ENCODE peak calls at places on chromosomes 7 and 10, in six cellular contexts. One of them, this sample, is unnamed.

GRCh38 chr7:154789404-154789803 is 213.5 kb downstream of the PAXIP1 start:
- DNase-seq in AG09319: no peak
- DNase-seq in tibial artery: no peak
- DNase-seq in Calu3: no peak
- DNase-seq in HFFc6: no peak
- DNase-seq in GM10248: no peak
- DNase-seq in this sample: peak; percentile 51

GRCh38 chr10:69483988-69484387 is 32.7 kb downstream of the TSPAN15 start:
- DNase-seq in AG09319: no peak
- DNase-seq in tibial artery: no peak
- DNase-seq in Calu3: no peak
- DNase-seq in HFFc6: no peak
- DNase-seq in GM10248: no peak
- DNase-seq in this sample: no peak

GRCh38 chr10:70462349-70462984 is 16.1 kb upstream of the PALD1 start:
- DNase-seq in AG09319: no peak
- DNase-seq in tibial artery: peak; percentile 96
- DNase-seq in Calu3: peak; percentile 66
- DNase-seq in HFFc6: no peak
- DNase-seq in GM10248: no peak
- DNase-seq in this sample: no peak

GRCh38 chr7:105776068-105776790 is 100.2 kb downstream of the ATXN7L1 start:
- DNase-seq in AG09319: peak; percentile 99
- DNase-seq in tibial artery: peak; percentile 74
- DNase-seq in Calu3: peak; percentile 18
- DNase-seq in HFFc6: peak; percentile 100
- DNase-seq in GM10248: no peak
- DNase-seq in this sample: peak; percentile 57

GRCh38 chr7:107387077-107387476 is 82.8 kb upstream of the GPR22 start:
- DNase-seq in AG09319: no peak
- DNase-seq in tibial artery: peak; percentile 88
- DNase-seq in Calu3: no peak
- DNase-seq in HFFc6: peak; percentile 25
- DNase-seq in GM10248: no peak
- DNase-seq in this sample: peak; percentile 47

GRCh38 chr7:150755473-150756099 is 18.4 kb downstream of the GIMAP5 start:
- DNase-seq in AG09319: no peak
- DNase-seq in tibial artery: no peak
- DNase-seq in Calu3: no peak
- DNase-seq in HFFc6: no peak
- DNase-seq in GM10248: no peak
- DNase-seq in this sample: no peak

GRCh38 chr7:668958-669357 is 57.5 kb upstream of the DNAAF5 start:
- DNase-seq in AG09319: no peak
- DNase-seq in tibial artery: peak; percentile 19
- DNase-seq in Calu3: no peak
- DNase-seq in HFFc6: no peak
- DNase-seq in GM10248: no peak
- DNase-seq in this sample: no peak

GRCh38 chr10:109062371-109062770 is 860.9 kb downstream of the XPNPEP1 start:
- DNase-seq in AG09319: no peak
- DNase-seq in tibial artery: no peak
- DNase-seq in Calu3: no peak
- DNase-seq in HFFc6: peak; percentile 17
- DNase-seq in GM10248: no peak
- DNase-seq in this sample: no peak

GRCh38 chr7:125516194-125516593 is 586.6 kb upstream of the POT1 start:
- DNase-seq in AG09319: no peak
- DNase-seq in tibial artery: no peak
- DNase-seq in Calu3: no peak
- DNase-seq in HFFc6: no peak
- DNase-seq in GM10248: no peak
- DNase-seq in this sample: peak; percentile 4

GRCh38 chr10:76408646-76409045 is 977.2 kb downstream of the LRMDA start:
- DNase-seq in AG09319: no peak
- DNase-seq in tibial artery: no peak
- DNase-seq in Calu3: no peak
- DNase-seq in HFFc6: no peak
- DNase-seq in GM10248: no peak
- DNase-seq in this sample: no peak

GRCh38 chr10:32253821-32254220 is 93.1 kb downstream of the EPC1 start:
- DNase-seq in AG09319: no peak
- DNase-seq in tibial artery: no peak
- DNase-seq in Calu3: no peak
- DNase-seq in HFFc6: no peak
- DNase-seq in GM10248: no peak
- DNase-seq in this sample: no peak

GRCh38 chr7:111018960-111019835 is 71.7 kb upstream of the LRRN3 start:
- DNase-seq in AG09319: no peak
- DNase-seq in tibial artery: no peak
- DNase-seq in Calu3: no peak
- DNase-seq in HFFc6: no peak
- DNase-seq in GM10248: no peak
- DNase-seq in this sample: peak; percentile 19

GRCh38 chr7:13821152-13821787 is 168.2 kb downstream of the ETV1 start:
- DNase-seq in AG09319: peak; percentile 4
- DNase-seq in tibial artery: no peak
- DNase-seq in Calu3: no peak
- DNase-seq in HFFc6: peak; percentile 54
- DNase-seq in GM10248: no peak
- DNase-seq in this sample: no peak

DNA sequence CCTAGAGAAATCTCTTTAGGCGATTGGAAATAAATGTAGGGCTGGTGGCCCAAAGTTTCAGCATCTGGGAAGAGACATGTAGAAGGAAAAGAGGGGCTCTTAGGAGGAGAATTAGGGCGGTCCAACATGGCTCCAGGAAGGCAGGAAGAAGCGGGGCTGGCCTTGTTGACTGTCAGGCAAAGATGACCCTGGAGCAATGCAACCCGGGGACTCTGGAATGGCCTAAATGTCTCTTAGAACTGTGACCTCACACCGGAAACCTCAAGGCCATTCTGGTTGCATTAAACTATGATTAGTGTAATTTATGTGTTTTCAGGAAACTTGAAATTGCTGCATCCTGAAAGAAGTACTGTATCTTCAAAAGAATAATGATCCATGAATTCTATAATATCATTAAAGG is 66.8 kb downstream of the NRP1 start:
- DNase-seq in AG09319: no peak
- DNase-seq in tibial artery: no peak
- DNase-seq in Calu3: no peak
- DNase-seq in HFFc6: no peak
- DNase-seq in GM10248: no peak
- DNase-seq in this sample: no peak
- TF ChIP-seq CTCF in AG09319: no peak
- TF ChIP-seq CTCF in tibial artery: no peak
- TF ChIP-seq CTCF in Calu3: no peak
- TF ChIP-seq CTCF in HFFc6: no peak
- TF ChIP-seq CTCF in GM10248: no peak
- TF ChIP-seq CTCF in this sample: no peak

DNA sequence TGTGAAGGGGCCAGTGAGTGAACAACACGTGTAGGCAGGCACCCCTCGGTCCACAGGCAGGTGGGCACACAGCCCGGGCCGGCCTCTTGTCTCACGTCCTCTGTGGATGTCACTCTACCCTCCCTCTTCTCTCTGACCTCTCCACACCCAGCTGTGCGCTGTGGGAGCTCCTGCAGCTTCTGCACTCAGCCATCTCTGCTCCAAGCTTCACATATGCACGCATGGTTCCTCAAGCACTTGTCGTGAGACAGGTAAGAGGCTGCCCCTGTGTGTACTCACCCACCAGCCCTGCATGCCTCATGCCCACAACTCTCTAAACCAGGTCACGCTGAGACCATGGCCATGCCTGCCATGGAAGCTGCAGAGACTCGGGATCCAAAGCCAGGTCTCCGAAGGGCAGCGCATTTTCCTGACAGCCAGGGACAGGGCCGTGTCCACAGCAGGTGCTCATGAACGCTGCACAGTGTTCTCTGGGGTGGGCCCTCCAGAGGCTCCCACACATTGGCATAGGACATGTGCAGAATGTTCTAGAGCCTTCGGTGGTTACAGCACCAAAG is 477.5 kb downstream of the PTPRN2 start:
- DNase-seq in AG09319: no peak
- DNase-seq in tibial artery: no peak
- DNase-seq in Calu3: no peak
- DNase-seq in HFFc6: no peak
- DNase-seq in GM10248: no peak
- DNase-seq in this sample: no peak
- TF ChIP-seq CTCF in AG09319: no peak
- TF ChIP-seq CTCF in tibial artery: no peak
- TF ChIP-seq CTCF in Calu3: no peak
- TF ChIP-seq CTCF in HFFc6: no peak
- TF ChIP-seq CTCF in GM10248: no peak
- TF ChIP-seq CTCF in this sample: no peak

GRCh38 chr10:33290286-33291052 is 44.0 kb downstream of the NRP1 start:
- DNase-seq in AG09319: no peak
- DNase-seq in tibial artery: no peak
- DNase-seq in Calu3: peak; percentile 17
- DNase-seq in HFFc6: no peak
- DNase-seq in GM10248: no peak
- DNase-seq in this sample: no peak
- TF ChIP-seq CTCF in AG09319: peak; percentile 12
- TF ChIP-seq CTCF in tibial artery: no peak
- TF ChIP-seq CTCF in Calu3: no peak
- TF ChIP-seq CTCF in HFFc6: peak; percentile 51
- TF ChIP-seq CTCF in GM10248: no peak
- TF ChIP-seq CTCF in this sample: no peak

GRCh38 chr10:58412502-58412961 is 27.3 kb downstream of the TFAM start:
- DNase-seq in AG09319: no peak
- DNase-seq in tibial artery: no peak
- DNase-seq in Calu3: no peak
- DNase-seq in HFFc6: peak; percentile 89
- DNase-seq in GM10248: no peak
- DNase-seq in this sample: no peak
- TF ChIP-seq CTCF in AG09319: peak; percentile 12
- TF ChIP-seq CTCF in tibial artery: no peak
- TF ChIP-seq CTCF in Calu3: no peak
- TF ChIP-seq CTCF in HFFc6: peak; percentile 46
- TF ChIP-seq CTCF in GM10248: no peak
- TF ChIP-seq CTCF in this sample: no peak

GRCh38 chr10:120823251-120823650 is 27.9 kb upstream of the WDR11 start:
- DNase-seq in AG09319: no peak
- DNase-seq in tibial artery: no peak
- DNase-seq in Calu3: no peak
- DNase-seq in HFFc6: no peak
- DNase-seq in GM10248: no peak
- DNase-seq in this sample: no peak
- TF ChIP-seq CTCF in AG09319: no peak
- TF ChIP-seq CTCF in tibial artery: no peak
- TF ChIP-seq CTCF in Calu3: no peak
- TF ChIP-seq CTCF in HFFc6: no peak
- TF ChIP-seq CTCF in GM10248: no peak
- TF ChIP-seq CTCF in this sample: no peak

GRCh38 chr10:29585488-29585976 is 49.2 kb downstream of the SVIL start:
- DNase-seq in AG09319: no peak
- DNase-seq in tibial artery: no peak
- DNase-seq in Calu3: no peak
- DNase-seq in HFFc6: no peak
- DNase-seq in GM10248: no peak
- DNase-seq in this sample: peak; percentile 23
- TF ChIP-seq CTCF in AG09319: no peak
- TF ChIP-seq CTCF in tibial artery: no peak
- TF ChIP-seq CTCF in Calu3: no peak
- TF ChIP-seq CTCF in HFFc6: no peak
- TF ChIP-seq CTCF in GM10248: no peak
- TF ChIP-seq CTCF in this sample: no peak

GRCh38 chr10:110897184-110897583 is 21.8 kb downstream of the BBIP1 start:
- DNase-seq in AG09319: no peak
- DNase-seq in tibial artery: no peak
- DNase-seq in Calu3: no peak
- DNase-seq in HFFc6: no peak
- DNase-seq in GM10248: no peak
- DNase-seq in this sample: no peak

GRCh38 chr10:110892602-110893001 is 20.9 kb downstream of the PDCD4 start:
- DNase-seq in AG09319: no peak
- DNase-seq in tibial artery: no peak
- DNase-seq in Calu3: no peak
- DNase-seq in HFFc6: no peak
- DNase-seq in GM10248: no peak
- DNase-seq in this sample: no peak

GRCh38 chr10:110898391-110898790 is 20.6 kb downstream of the BBIP1 start:
- DNase-seq in AG09319: no peak
- DNase-seq in tibial artery: no peak
- DNase-seq in Calu3: no peak
- DNase-seq in HFFc6: no peak
- DNase-seq in GM10248: no peak
- DNase-seq in this sample: no peak

DNA sequence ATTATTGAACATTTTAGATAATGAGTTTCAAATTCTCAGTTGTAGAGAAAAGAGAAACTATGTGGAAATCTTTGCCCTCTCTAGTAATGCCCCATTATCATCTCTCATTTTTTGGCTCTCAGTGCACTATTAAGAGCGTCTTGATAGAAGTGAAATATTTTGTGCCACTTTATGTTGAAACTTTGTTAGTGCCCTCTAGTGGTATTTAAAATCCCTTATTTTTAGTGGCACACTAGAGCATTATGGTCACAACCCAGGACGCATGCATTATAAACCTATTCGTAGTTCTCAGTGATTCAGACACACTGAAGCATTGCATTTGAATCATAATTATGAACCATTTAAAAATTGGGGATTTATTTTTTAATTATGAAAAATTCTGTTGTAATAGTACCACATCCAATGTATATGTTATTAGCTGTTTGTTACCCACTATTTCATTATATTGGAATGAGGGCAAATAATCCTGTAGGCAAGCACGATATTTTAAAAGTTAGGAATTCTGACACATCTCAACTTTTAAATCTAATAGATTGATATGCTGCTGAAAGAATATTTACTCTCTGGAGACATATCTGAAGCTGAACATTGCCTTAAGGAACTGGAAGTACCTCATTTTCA is 21.9 kb downstream of the PDCD4 start:
- DNase-seq in AG09319: no peak
- DNase-seq in tibial artery: no peak
- DNase-seq in Calu3: no peak
- DNase-seq in HFFc6: peak; percentile 48
- DNase-seq in GM10248: peak; percentile 28
- DNase-seq in this sample: no peak
- TF ChIP-seq CTCF in AG09319: peak; percentile 42
- TF ChIP-seq CTCF in tibial artery: peak; percentile 73
- TF ChIP-seq CTCF in Calu3: no peak
- TF ChIP-seq CTCF in HFFc6: peak; percentile 84
- TF ChIP-seq CTCF in GM10248: peak; percentile 39
- TF ChIP-seq CTCF in this sample: peak; percentile 57

DNA sequence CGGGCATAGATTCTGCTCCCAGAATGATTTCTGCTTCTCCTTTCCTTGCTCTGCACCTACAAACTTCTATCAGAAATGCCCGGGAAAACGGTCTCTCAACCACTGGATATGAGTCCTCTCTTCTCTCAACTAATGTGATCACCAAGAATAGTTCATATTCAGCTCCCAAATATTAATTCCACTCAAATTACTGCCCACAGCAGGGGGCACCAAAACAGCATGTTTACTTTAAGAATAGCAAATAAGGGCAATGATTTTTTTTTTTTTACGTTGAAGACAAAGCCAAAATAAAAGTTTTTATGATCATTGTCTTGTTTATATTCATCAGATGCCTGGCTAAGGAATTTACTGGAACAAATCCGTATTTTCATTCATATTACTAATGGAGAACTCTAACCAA is 94.9 kb upstream of the PRSS1 start:
- DNase-seq in AG09319: no peak
- DNase-seq in tibial artery: no peak
- DNase-seq in Calu3: peak; percentile 9
- DNase-seq in HFFc6: no peak
- DNase-seq in GM10248: no peak
- DNase-seq in this sample: no peak
- TF ChIP-seq CTCF in AG09319: no peak
- TF ChIP-seq CTCF in tibial artery: no peak
- TF ChIP-seq CTCF in Calu3: no peak
- TF ChIP-seq CTCF in HFFc6: peak; percentile 18
- TF ChIP-seq CTCF in GM10248: no peak
- TF ChIP-seq CTCF in this sample: no peak

GRCh38 chr7:2666130-2666529 is 21.9 kb upstream of the AMZ1 start:
- DNase-seq in AG09319: no peak
- DNase-seq in tibial artery: no peak
- DNase-seq in Calu3: no peak
- DNase-seq in HFFc6: no peak
- DNase-seq in GM10248: no peak
- DNase-seq in this sample: no peak
- TF ChIP-seq CTCF in AG09319: no peak
- TF ChIP-seq CTCF in tibial artery: no peak
- TF ChIP-seq CTCF in Calu3: no peak
- TF ChIP-seq CTCF in HFFc6: no peak
- TF ChIP-seq CTCF in GM10248: no peak
- TF ChIP-seq CTCF in this sample: no peak

This sample was measured in nephron progenitor cell.